ENCODE peak calls at places on chromosomes 11 and 22, in nine cellular contexts. V is fibroblast of pulmonary artery, Y is AG04450, M is tibial nerve, K is Peyer's patch, U is cardiac muscle cell, S is astrocyte of the spinal cord, D is fibroblast of the aortic adventitia, I is transverse colon. P is an unnamed sample.

GRCh38 chr11:123382555-123383074 is 47.5 kb upstream of the GRAMD1B start:
- DNase-seq in V (no peak), Y (no peak), M (no peak), K (no peak), U (no peak), S (no peak), D (no peak), I (no peak), P (no peak)

GRCh38 chr11:124193221-124193945 is 10.2 kb downstream of the OR10D3 start:
- DNase-seq in V (no peak), Y (no peak), M (no peak), K (no peak), U (no peak), S (no peak), D (peak; percentile 3), I (no peak), P (no peak)

GRCh38 chr11:75371930-75372876 is 20.7 kb upstream of the ARRB1 start:
- DNase-seq in V (no peak), Y (no peak), M (no peak), K (no peak), U (peak; percentile 14), S (no peak), D (peak; percentile 60), I (peak; percentile 39), P (peak; percentile 37)

GRCh38 chr22:28329582-28330073 is 350.0 kb downstream of the TTC28 start:
- DNase-seq in V (peak; percentile 76), Y (no peak), M (no peak), K (no peak), U (peak; percentile 70), S (no peak), D (peak; percentile 76), I (no peak), P (no peak)

GRCh38 chr22:37467556-37467955 is 18.6 kb downstream of the MFNG start:
- DNase-seq in V (no peak), Y (no peak), M (no peak), K (no peak), U (no peak), S (no peak), D (no peak), I (no peak), P (no peak)

GRCh38 chr11:1757861-1758610 is 5.7 kb downstream of the CTSD start:
- DNase-seq in V (no peak), Y (no peak), M (no peak), K (peak; percentile 83), U (no peak), S (no peak), D (no peak), I (peak; percentile 58), P (no peak)

GRCh38 chr11:64729851-64730382 is 6.9 kb upstream of the NRXN2 start:
- DNase-seq in V (no peak), Y (no peak), M (no peak), K (no peak), U (no peak), S (no peak), D (no peak), I (peak; percentile 44), P (no peak)

GRCh38 chr22:39967103-39967829 is 7.1 kb downstream of the TMA7B start:
- DNase-seq in V (peak; percentile 61), Y (no peak), M (no peak), K (no peak), U (peak; percentile 52), S (peak; percentile 78), D (peak; percentile 59), I (peak; percentile 54), P (peak; percentile 66)

GRCh38 chr22:44455151-44455962 is 42.7 kb downstream of the RTL6 start:
- DNase-seq in V (no peak), Y (no peak), M (no peak), K (peak; percentile 56), U (no peak), S (no peak), D (no peak), I (peak; percentile 35), P (peak; percentile 15)

GRCh38 chr11:134363161-134363560 is 31.4 kb downstream of the GLB1L2 start:
- DNase-seq in V (no peak), Y (no peak), M (no peak), K (no peak), U (no peak), S (no peak), D (no peak), I (no peak), P (no peak)

GRCh38 chr11:131409307-131409706 is 38.9 kb downstream of the NTM start:
- DNase-seq in V (no peak), Y (no peak), M (no peak), K (no peak), U (no peak), S (no peak), D (no peak), I (no peak), P (peak; percentile 17)

GRCh38 chr22:32339190-32340012 is 18.3 kb upstream of the RFPL3 start:
- DNase-seq in V (no peak), Y (no peak), M (no peak), K (no peak), U (no peak), S (no peak), D (no peak), I (no peak), P (peak; percentile 8)

DNA sequence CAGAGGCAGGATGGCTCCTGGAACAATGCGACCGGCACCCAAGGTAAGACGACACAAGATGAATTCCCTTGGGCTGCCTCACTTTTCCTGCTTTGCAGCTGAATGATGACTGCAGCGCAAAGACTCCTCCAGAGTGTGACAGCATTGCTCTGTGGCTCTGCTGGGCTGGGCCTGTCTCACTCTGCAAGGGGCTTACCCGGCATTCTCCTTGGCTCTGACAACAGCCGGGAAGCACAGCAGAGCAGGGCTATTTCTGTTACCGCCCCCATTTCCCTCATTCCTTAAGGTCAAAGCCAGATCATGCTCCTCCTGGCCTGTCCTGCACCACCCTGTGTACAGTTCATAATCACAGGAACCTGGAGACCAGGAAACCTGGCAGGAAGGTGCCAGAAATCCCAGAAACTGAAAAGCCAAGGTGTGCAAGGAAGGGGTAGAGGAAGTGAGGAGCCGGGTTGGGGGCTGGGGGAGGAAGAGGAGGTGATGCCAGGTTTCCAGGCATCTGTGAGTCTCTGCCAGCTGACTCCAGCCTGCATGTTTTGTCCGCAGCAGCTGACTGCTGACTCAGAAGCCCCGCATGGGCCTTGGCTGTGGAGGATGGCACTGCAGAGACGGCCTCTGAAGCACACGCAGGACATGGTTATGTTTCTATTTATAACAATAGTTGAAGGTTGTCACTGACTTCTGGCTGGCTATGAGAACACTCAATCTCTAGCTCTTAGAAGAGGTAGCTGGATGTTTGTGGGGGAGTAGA is 113.6 kb downstream of the MICAL3 start:
- DNase-seq in V (peak; percentile 88), Y (peak; percentile 68), M (no peak), K (no peak), U (peak; percentile 83), S (peak; percentile 84), D (peak; percentile 88), I (peak; percentile 40), P (peak; percentile 90)
- TF ChIP-seq CTCF in V (peak; percentile 55), Y (peak; percentile 45), M (peak; percentile 29), K (peak; percentile 12), U (peak; percentile 54), S (peak; percentile 65), D (peak; percentile 55), I (no peak), P (peak; percentile 21)

DNA sequence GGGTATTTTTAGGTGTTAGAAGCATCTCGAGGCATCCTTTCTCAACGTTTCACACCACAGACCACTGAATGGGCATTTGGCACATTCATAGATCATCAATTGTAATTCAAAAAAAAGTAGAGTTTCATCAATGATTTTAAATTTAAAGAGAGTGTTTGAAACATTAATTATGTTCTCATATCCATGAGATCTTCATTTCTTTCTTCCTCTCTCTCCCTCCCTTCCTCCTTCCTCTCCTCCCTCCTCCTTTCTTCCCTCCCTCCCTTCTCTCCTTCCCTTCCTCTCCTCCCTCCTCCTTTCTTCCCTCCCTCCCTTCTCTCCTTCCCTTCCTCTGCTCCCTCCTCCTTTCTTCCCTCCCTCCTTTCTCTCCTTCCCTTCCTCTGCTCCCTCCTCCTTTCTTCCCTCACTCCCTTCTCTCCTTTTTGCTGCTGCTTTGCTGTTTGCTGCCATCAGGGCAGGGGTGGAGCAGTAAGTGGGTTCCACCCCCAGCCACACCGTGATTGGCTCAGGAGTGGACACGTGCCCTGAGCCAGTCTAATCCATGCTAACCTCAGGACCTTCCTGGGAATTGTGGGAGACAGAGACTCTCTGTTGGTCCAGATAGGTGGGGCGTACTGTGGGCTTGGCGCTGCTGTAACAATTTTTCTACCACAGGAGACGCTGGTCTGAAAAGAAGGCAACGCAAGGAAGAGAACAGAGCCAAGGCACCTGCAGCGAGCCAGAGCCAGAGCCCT is 33.8 kb upstream of the APOBEC3A start:
- DNase-seq in V (peak; percentile 69), Y (peak; percentile 64), M (peak; percentile 65), K (no peak), U (peak; percentile 87), S (peak; percentile 88), D (peak; percentile 92), I (peak; percentile 77), P (peak; percentile 90)
- TF ChIP-seq CTCF in V (peak; percentile 31), Y (peak; percentile 48), M (peak; percentile 16), K (no peak), U (peak; percentile 37), S (peak; percentile 31), D (peak; percentile 39), I (peak; percentile 30), P (no peak)

DNA sequence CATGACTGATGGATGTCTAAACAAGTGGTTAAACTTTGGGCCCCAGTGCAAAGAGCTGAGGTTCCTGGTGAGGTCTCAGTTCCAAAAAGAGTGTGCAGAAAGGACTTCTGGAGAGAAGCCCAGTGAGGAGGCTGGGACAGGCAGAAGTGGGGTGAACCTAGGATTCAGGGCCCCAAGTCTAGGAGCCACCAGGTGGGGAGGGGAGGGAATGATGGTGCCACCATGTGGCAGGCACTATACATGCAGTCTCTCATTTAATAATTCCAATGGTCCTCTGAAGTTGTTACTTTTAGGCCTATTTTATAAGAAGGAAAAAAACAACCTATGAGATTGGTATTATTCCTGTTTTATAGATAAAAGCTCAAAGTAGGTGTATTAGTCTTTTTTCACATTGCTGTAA is 102.0 kb downstream of the INSC start:
- DNase-seq in V (no peak), Y (no peak), M (no peak), K (no peak), U (no peak), S (no peak), D (no peak), I (no peak), P (no peak)
- TF ChIP-seq CTCF in V (peak; percentile 44), Y (peak; percentile 45), M (peak; percentile 8), K (peak; percentile 19), U (peak; percentile 36), S (peak; percentile 51), D (peak; percentile 40), I (peak; percentile 22), P (no peak)

DNA sequence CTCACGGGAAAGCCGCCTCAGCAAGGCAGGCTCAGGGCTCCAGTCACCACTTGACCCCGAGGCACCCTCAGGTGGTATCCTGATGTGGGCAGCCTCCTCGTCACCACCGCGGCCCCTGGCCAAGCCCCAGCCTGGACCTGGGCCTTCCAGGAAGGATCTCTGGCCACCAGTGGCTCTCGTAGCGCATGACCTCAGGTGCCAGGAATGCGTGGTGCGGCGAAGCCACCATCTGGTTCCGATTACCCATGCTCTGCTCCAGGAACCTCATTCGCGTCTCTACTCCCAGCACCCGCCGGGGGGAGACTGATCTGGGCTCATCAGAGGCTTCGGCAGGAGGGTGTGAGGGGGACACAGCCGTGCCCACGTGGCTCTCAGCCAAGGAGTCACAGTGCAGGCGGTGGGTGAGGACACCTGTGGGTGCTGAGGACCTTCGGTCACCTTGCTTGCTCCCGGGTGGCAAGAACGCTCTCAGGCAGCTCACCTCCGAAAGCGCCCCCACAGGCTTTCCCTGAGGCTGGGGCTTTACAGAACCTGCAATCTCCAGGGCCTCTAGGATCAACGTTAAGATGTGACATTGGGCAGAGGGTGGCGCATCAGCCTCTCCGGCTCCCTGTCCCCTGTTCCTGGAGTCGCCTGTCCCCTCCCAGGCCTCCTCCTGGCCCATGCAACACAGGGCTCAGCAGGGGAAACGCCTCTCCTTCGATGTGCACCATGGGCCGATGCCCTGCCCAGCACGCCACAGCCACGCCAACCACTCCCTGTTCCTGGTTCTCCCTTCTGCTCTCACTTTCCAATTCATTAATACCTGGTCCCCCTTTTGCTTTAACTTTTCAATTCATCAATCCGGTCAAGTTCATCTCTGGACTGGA is 39.0 kb downstream of the TBX1 start:
- DNase-seq in V (peak; percentile 72), Y (peak; percentile 77), M (peak; percentile 71), K (no peak), U (peak; percentile 86), S (peak; percentile 94), D (peak; percentile 96), I (no peak), P (no peak)
- TF ChIP-seq CTCF in V (no peak), Y (peak; percentile 14), M (no peak), K (no peak), U (peak; percentile 30), S (no peak), D (peak; percentile 37), I (no peak), P (no peak)

P was measured in testis.